ENCODE peak calls at places on chromosomes 5 and 9, in four cellular contexts. One of them, this sample, is unnamed.

GRCh38 chr5:180333661-180334060 is 19.5 kb downstream of the GFPT2 start:
- DNase-seq in activated CD4-positive, alpha-beta memory T cell treated with anti-CD3 and anti-CD28 coated beads, Interleukin-2, amount 10 ng/mL, durations not matched to agents 7 days and 5 days: no peak
- DNase-seq in effector memory CD8-positive, alpha-beta T cell: no peak
- DNase-seq in NCI-H2081: no peak
- DNase-seq in this sample: no peak

GRCh38 chr9:123834907-123835562 is 94.9 kb downstream of the DENND1A start:
- DNase-seq in NCI-H2081: peak
- DNase-seq in effector memory CD8-positive, alpha-beta T cell: no peak
- DNase-seq in activated CD4-positive, alpha-beta memory T cell treated with anti-CD3 and anti-CD28 coated beads, Interleukin-2, amount 10 ng/mL, durations not matched to agents 7 days and 5 days: no peak
- DNase-seq in this sample: no peak

GRCh38 chr9:32419921-32420320 is 35.5 kb downstream of the ACO1 start:
- DNase-seq in NCI-H2081: no peak
- DNase-seq in activated CD4-positive, alpha-beta memory T cell treated with anti-CD3 and anti-CD28 coated beads, Interleukin-2, amount 10 ng/mL, durations not matched to agents 7 days and 5 days: no peak
- DNase-seq in effector memory CD8-positive, alpha-beta T cell: no peak
- DNase-seq in this sample: no peak

GRCh38 chr9:129014611-129015010 is 13.5 kb downstream of the SH3GLB2 start:
- DNase-seq in NCI-H2081: no peak
- DNase-seq in activated CD4-positive, alpha-beta memory T cell treated with anti-CD3 and anti-CD28 coated beads, Interleukin-2, amount 10 ng/mL, durations not matched to agents 7 days and 5 days: no peak
- DNase-seq in effector memory CD8-positive, alpha-beta T cell: no peak
- DNase-seq in this sample: no peak

GRCh38 chr5:131581710-131582109 is 53.3 kb downstream of the RAPGEF6 start:
- DNase-seq in effector memory CD8-positive, alpha-beta T cell: no peak
- DNase-seq in NCI-H2081: no peak
- DNase-seq in activated CD4-positive, alpha-beta memory T cell treated with anti-CD3 and anti-CD28 coated beads, Interleukin-2, amount 10 ng/mL, durations not matched to agents 7 days and 5 days: no peak
- DNase-seq in this sample: no peak

GRCh38 chr9:28821240-28821639 is 1248.0 kb upstream of the C9orf72 start:
- DNase-seq in effector memory CD8-positive, alpha-beta T cell: no peak
- DNase-seq in activated CD4-positive, alpha-beta memory T cell treated with anti-CD3 and anti-CD28 coated beads, Interleukin-2, amount 10 ng/mL, durations not matched to agents 7 days and 5 days: no peak
- DNase-seq in NCI-H2081: no peak
- DNase-seq in this sample: no peak

GRCh38 chr9:131668439-131669233 is 71.2 kb downstream of the RAPGEF1 start:
- DNase-seq in activated CD4-positive, alpha-beta memory T cell treated with anti-CD3 and anti-CD28 coated beads, Interleukin-2, amount 10 ng/mL, durations not matched to agents 7 days and 5 days: peak
- DNase-seq in NCI-H2081: peak
- DNase-seq in effector memory CD8-positive, alpha-beta T cell: peak
- DNase-seq in this sample: no peak

GRCh38 chr5:56323505-56323904 is 90.4 kb upstream of the ANKRD55 start:
- DNase-seq in NCI-H2081: no peak
- DNase-seq in activated CD4-positive, alpha-beta memory T cell treated with anti-CD3 and anti-CD28 coated beads, Interleukin-2, amount 10 ng/mL, durations not matched to agents 7 days and 5 days: no peak
- DNase-seq in effector memory CD8-positive, alpha-beta T cell: no peak
- DNase-seq in this sample: no peak

GRCh38 chr5:83050723-83051340 is 26.4 kb downstream of the TMEM167A start:
- DNase-seq in activated CD4-positive, alpha-beta memory T cell treated with anti-CD3 and anti-CD28 coated beads, Interleukin-2, amount 10 ng/mL, durations not matched to agents 7 days and 5 days: no peak
- DNase-seq in effector memory CD8-positive, alpha-beta T cell: no peak
- DNase-seq in NCI-H2081: no peak
- DNase-seq in this sample: no peak

GRCh38 chr5:56638768-56639238 is 176.5 kb upstream of the MAP3K1 start:
- DNase-seq in effector memory CD8-positive, alpha-beta T cell: no peak
- DNase-seq in NCI-H2081: no peak
- DNase-seq in activated CD4-positive, alpha-beta memory T cell treated with anti-CD3 and anti-CD28 coated beads, Interleukin-2, amount 10 ng/mL, durations not matched to agents 7 days and 5 days: no peak
- DNase-seq in this sample: no peak

GRCh38 chr9:123513554-123513953 is 157.6 kb downstream of the CRB2 start:
- DNase-seq in NCI-H2081: no peak
- DNase-seq in activated CD4-positive, alpha-beta memory T cell treated with anti-CD3 and anti-CD28 coated beads, Interleukin-2, amount 10 ng/mL, durations not matched to agents 7 days and 5 days: no peak
- DNase-seq in effector memory CD8-positive, alpha-beta T cell: no peak
- DNase-seq in this sample: no peak

GRCh38 chr9:120711354-120711753 is 2.9 kb downstream of the MEGF9 start:
- DNase-seq in NCI-H2081: no peak
- DNase-seq in activated CD4-positive, alpha-beta memory T cell treated with anti-CD3 and anti-CD28 coated beads, Interleukin-2, amount 10 ng/mL, durations not matched to agents 7 days and 5 days: no peak
- DNase-seq in effector memory CD8-positive, alpha-beta T cell: no peak
- DNase-seq in this sample: no peak

GRCh38 chr5:8829322-8830029 is 716.4 kb downstream of the SEMA5A start:
- DNase-seq in effector memory CD8-positive, alpha-beta T cell: no peak
- DNase-seq in activated CD4-positive, alpha-beta memory T cell treated with anti-CD3 and anti-CD28 coated beads, Interleukin-2, amount 10 ng/mL, durations not matched to agents 7 days and 5 days: no peak
- DNase-seq in NCI-H2081: no peak
- DNase-seq in this sample: no peak

GRCh38 chr5:158451203-158451982 is 592.4 kb upstream of the CLINT1 start:
- DNase-seq in activated CD4-positive, alpha-beta memory T cell treated with anti-CD3 and anti-CD28 coated beads, Interleukin-2, amount 10 ng/mL, durations not matched to agents 7 days and 5 days: no peak
- DNase-seq in NCI-H2081: no peak
- DNase-seq in effector memory CD8-positive, alpha-beta T cell: no peak
- DNase-seq in this sample: no peak

GRCh38 chr9:115164511-115164974 is 46.6 kb upstream of the TNC start:
- DNase-seq in activated CD4-positive, alpha-beta memory T cell treated with anti-CD3 and anti-CD28 coated beads, Interleukin-2, amount 10 ng/mL, durations not matched to agents 7 days and 5 days: no peak
- DNase-seq in NCI-H2081: no peak
- DNase-seq in effector memory CD8-positive, alpha-beta T cell: no peak
- DNase-seq in this sample: no peak

GRCh38 chr5:179044765-179045164 is 15.4 kb upstream of the ZNF354C start:
- DNase-seq in NCI-H2081: no peak
- DNase-seq in activated CD4-positive, alpha-beta memory T cell treated with anti-CD3 and anti-CD28 coated beads, Interleukin-2, amount 10 ng/mL, durations not matched to agents 7 days and 5 days: no peak
- DNase-seq in effector memory CD8-positive, alpha-beta T cell: no peak
- DNase-seq in this sample: no peak

GRCh38 chr5:78273436-78273835 is 21.1 kb downstream of the AP3B1 start:
- DNase-seq in activated CD4-positive, alpha-beta memory T cell treated with anti-CD3 and anti-CD28 coated beads, Interleukin-2, amount 10 ng/mL, durations not matched to agents 7 days and 5 days: no peak
- DNase-seq in NCI-H2081: no peak
- DNase-seq in effector memory CD8-positive, alpha-beta T cell: no peak
- DNase-seq in this sample: no peak

GRCh38 chr5:5220896-5221295 is 80.8 kb downstream of the ADAMTS16 start:
- DNase-seq in effector memory CD8-positive, alpha-beta T cell: no peak
- DNase-seq in activated CD4-positive, alpha-beta memory T cell treated with anti-CD3 and anti-CD28 coated beads, Interleukin-2, amount 10 ng/mL, durations not matched to agents 7 days and 5 days: no peak
- DNase-seq in NCI-H2081: no peak
- DNase-seq in this sample: no peak

GRCh38 chr9:13939129-13939528 is 374.8 kb downstream of the NFIB start:
- DNase-seq in effector memory CD8-positive, alpha-beta T cell: no peak
- DNase-seq in activated CD4-positive, alpha-beta memory T cell treated with anti-CD3 and anti-CD28 coated beads, Interleukin-2, amount 10 ng/mL, durations not matched to agents 7 days and 5 days: no peak
- DNase-seq in NCI-H2081: no peak
- DNase-seq in this sample: no peak

GRCh38 chr5:169550227-169550626 is 33.3 kb upstream of the SPDL1 start:
- DNase-seq in activated CD4-positive, alpha-beta memory T cell treated with anti-CD3 and anti-CD28 coated beads, Interleukin-2, amount 10 ng/mL, durations not matched to agents 7 days and 5 days: no peak
- DNase-seq in effector memory CD8-positive, alpha-beta T cell: no peak
- DNase-seq in NCI-H2081: no peak
- DNase-seq in this sample: no peak

GRCh38 chr5:83401775-83402174 is 69.8 kb upstream of the VCAN start:
- DNase-seq in activated CD4-positive, alpha-beta memory T cell treated with anti-CD3 and anti-CD28 coated beads, Interleukin-2, amount 10 ng/mL, durations not matched to agents 7 days and 5 days: no peak
- DNase-seq in NCI-H2081: no peak
- DNase-seq in effector memory CD8-positive, alpha-beta T cell: no peak
- DNase-seq in this sample: no peak

GRCh38 chr5:116577064-116577788 is 2.6 kb upstream of the SEMA6A start:
- DNase-seq in NCI-H2081: no peak
- DNase-seq in effector memory CD8-positive, alpha-beta T cell: no peak
- DNase-seq in activated CD4-positive, alpha-beta memory T cell treated with anti-CD3 and anti-CD28 coated beads, Interleukin-2, amount 10 ng/mL, durations not matched to agents 7 days and 5 days: no peak
- DNase-seq in this sample: no peak

GRCh38 chr5:71817891-71818290 is 98.8 kb downstream of the CARTPT start:
- DNase-seq in NCI-H2081: no peak
- DNase-seq in effector memory CD8-positive, alpha-beta T cell: no peak
- DNase-seq in activated CD4-positive, alpha-beta memory T cell treated with anti-CD3 and anti-CD28 coated beads, Interleukin-2, amount 10 ng/mL, durations not matched to agents 7 days and 5 days: no peak
- DNase-seq in this sample: no peak

GRCh38 chr5:30808996-30809395 is 384.5 kb upstream of the CDH6 start:
- DNase-seq in effector memory CD8-positive, alpha-beta T cell: no peak
- DNase-seq in activated CD4-positive, alpha-beta memory T cell treated with anti-CD3 and anti-CD28 coated beads, Interleukin-2, amount 10 ng/mL, durations not matched to agents 7 days and 5 days: no peak
- DNase-seq in NCI-H2081: no peak
- DNase-seq in this sample: no peak

GRCh38 chr5:67621040-67621397 is 424.4 kb upstream of the CD180 start:
- DNase-seq in NCI-H2081: no peak
- DNase-seq in effector memory CD8-positive, alpha-beta T cell: no peak
- DNase-seq in activated CD4-positive, alpha-beta memory T cell treated with anti-CD3 and anti-CD28 coated beads, Interleukin-2, amount 10 ng/mL, durations not matched to agents 7 days and 5 days: no peak
- DNase-seq in this sample: no peak

GRCh38 chr5:1029945-1030625 is 21.5 kb downstream of the NKD2 start:
- DNase-seq in NCI-H2081: no peak
- DNase-seq in effector memory CD8-positive, alpha-beta T cell: no peak
- DNase-seq in activated CD4-positive, alpha-beta memory T cell treated with anti-CD3 and anti-CD28 coated beads, Interleukin-2, amount 10 ng/mL, durations not matched to agents 7 days and 5 days: no peak
- DNase-seq in this sample: no peak

GRCh38 chr5:148395031-148395430 is 11.3 kb downstream of the FBXO38 start:
- DNase-seq in activated CD4-positive, alpha-beta memory T cell treated with anti-CD3 and anti-CD28 coated beads, Interleukin-2, amount 10 ng/mL, durations not matched to agents 7 days and 5 days: no peak
- DNase-seq in NCI-H2081: no peak
- DNase-seq in effector memory CD8-positive, alpha-beta T cell: no peak
- DNase-seq in this sample: no peak

GRCh38 chr9:131366745-131367401 is 27.0 kb upstream of the PRRC2B start:
- DNase-seq in activated CD4-positive, alpha-beta memory T cell treated with anti-CD3 and anti-CD28 coated beads, Interleukin-2, amount 10 ng/mL, durations not matched to agents 7 days and 5 days: no peak
- DNase-seq in effector memory CD8-positive, alpha-beta T cell: no peak
- DNase-seq in NCI-H2081: no peak
- DNase-seq in this sample: peak

This sample was measured in Peyer's patch.